ENCODE peak calls at places on chromosomes 16 and 17, in eight cellular contexts. W, L, A, Z, R, N, P and V are unnamed samples.

GRCh38 chr16:889586-889985 is 81.2 kb downstream of the LMF1 start:
- DNase-seq in W (no peak), L (no peak), A (no peak), Z (no peak), R (no peak), N (no peak), P (no peak), V (no peak)

GRCh38 chr17:19508327-19508867 is 25.3 kb upstream of the SLC47A1 start:
- DNase-seq in W (peak; percentile 44), L (no peak), A (no peak), Z (no peak), R (peak; percentile 5), N (no peak), P (no peak), V (no peak)

GRCh38 chr17:58710948-58711552 is 18.6 kb downstream of the RAD51C start:
- DNase-seq in W (peak; percentile 44), L (peak; percentile 21), A (peak; percentile 22), Z (peak; percentile 76), R (peak; percentile 47), N (peak; percentile 41), P (peak; percentile 25), V (no peak)

GRCh38 chr17:14321476-14321949 is 20.6 kb downstream of the HS3ST3B1 start:
- DNase-seq in W (no peak), L (no peak), A (no peak), Z (no peak), R (no peak), N (no peak), P (peak; percentile 66), V (no peak)

GRCh38 chr17:67434061-67434525 is 57.0 kb downstream of the PITPNC1 start:
- DNase-seq in W (no peak), L (peak; percentile 21), A (no peak), Z (no peak), R (no peak), N (peak; percentile 97), P (no peak), V (no peak)

GRCh38 chr17:78766743-78767294 is 15.3 kb downstream of the CYTH1 start:
- DNase-seq in W (no peak), L (no peak), A (no peak), Z (no peak), R (no peak), N (no peak), P (no peak), V (no peak)

GRCh38 chr17:596763-597644 is 117.6 kb downstream of the VPS53 start:
- DNase-seq in W (no peak), L (no peak), A (no peak), Z (peak; percentile 67), R (peak; percentile 86), N (no peak), P (peak; percentile 94), V (no peak)

GRCh38 chr17:76957600-76958464 is 89.6 kb downstream of the MGAT5B start:
- DNase-seq in W (peak; percentile 79), L (no peak), A (no peak), Z (no peak), R (no peak), N (no peak), P (peak; percentile 20), V (no peak)

GRCh38 chr16:57941016-57941656 is 29.8 kb downstream of the CNGB1 start:
- DNase-seq in W (no peak), L (peak; percentile 49), A (no peak), Z (peak; percentile 8), R (peak; percentile 32), N (peak; percentile 11), P (peak; percentile 21), V (no peak)

GRCh38 chr17:20121359-20122235 is 112.4 kb downstream of the SPECC1 start:
- DNase-seq in W (peak; percentile 74), L (peak; percentile 36), A (peak; percentile 22), Z (peak; percentile 65), R (peak; percentile 55), N (peak; percentile 7), P (peak; percentile 26), V (peak; percentile 83)

GRCh38 chr16:66363196-66363777 is 3.2 kb upstream of the CDH5 start:
- DNase-seq in W (no peak), L (no peak), A (no peak), Z (no peak), R (no peak), N (no peak), P (no peak), V (no peak)

GRCh38 chr17:42182927-42183734 is 2.1 kb downstream of the HCRT start:
- DNase-seq in W (no peak), L (no peak), A (peak; percentile 31), Z (peak; percentile 38), R (peak; percentile 45), N (no peak), P (peak; percentile 23), V (no peak)

GRCh38 chr17:1053661-1054360 is 56.9 kb downstream of the TIMM22 start:
- DNase-seq in W (no peak), L (no peak), A (no peak), Z (no peak), R (no peak), N (no peak), P (no peak), V (no peak)

GRCh38 chr17:73976676-73977521 is 226.6 kb upstream of the RPL38 start:
- DNase-seq in W (no peak), L (no peak), A (no peak), Z (no peak), R (no peak), N (no peak), P (peak; percentile 67), V (no peak)

GRCh38 chr17:19726615-19727376 is 10.4 kb upstream of the SLC47A2 start:
- DNase-seq in W (no peak), L (no peak), A (no peak), Z (peak; percentile 38), R (no peak), N (no peak), P (no peak), V (no peak)

GRCh38 chr17:40303009-40303657 is 5.8 kb upstream of the RARA start:
- DNase-seq in W (peak; percentile 71), L (no peak), A (no peak), Z (peak; percentile 85), R (peak; percentile 63), N (peak; percentile 71), P (peak; percentile 44), V (no peak)

GRCh38 chr16:1152123-1152638 is 725 bp upstream of the CACNA1H start:
- DNase-seq in W (peak; percentile 50), L (no peak), A (no peak), Z (no peak), R (no peak), N (no peak), P (no peak), V (no peak)

GRCh38 chr16:78257376-78257728 is 157.9 kb downstream of the WWOX start:
- DNase-seq in W (no peak), L (no peak), A (no peak), Z (peak; percentile 90), R (no peak), N (no peak), P (no peak), V (no peak)

GRCh38 chr17:60327870-60328362 is 64.0 kb downstream of the USP32 start:
- DNase-seq in W (no peak), L (no peak), A (no peak), Z (no peak), R (no peak), N (no peak), P (no peak), V (no peak)

GRCh38 chr16:4373909-4374742 is 2.5 kb downstream of the VASN start:
- DNase-seq in W (no peak), L (peak; percentile 85), A (no peak), Z (peak; percentile 97), R (peak; percentile 60), N (no peak), P (peak; percentile 95), V (no peak)

GRCh38 chr17:45256114-45256966 is 5.6 kb downstream of the SPATA32 start:
- DNase-seq in W (no peak), L (no peak), A (no peak), Z (no peak), R (no peak), N (peak; percentile 36), P (no peak), V (no peak)
- TF ChIP-seq CTCF in W (no peak), L (no peak), A (no peak), Z (no peak), R (peak; percentile 21), N (no peak), P (no peak), V (no peak)

GRCh38 chr17:51764387-51764971 is 394.0 kb downstream of the CA10 start:
- DNase-seq in W (no peak), L (peak; percentile 15), A (peak; percentile 21), Z (peak; percentile 46), R (peak; percentile 68), N (peak; percentile 54), P (peak; percentile 22), V (no peak)
- TF ChIP-seq CTCF in W (peak; percentile 76), L (peak; percentile 31), A (peak; percentile 79), Z (peak; percentile 80), R (peak; percentile 90), N (peak; percentile 92), P (peak; percentile 82), V (peak; percentile 91)

GRCh38 chr16:87468550-87468949 is 24.3 kb downstream of the ZCCHC14 start:
- DNase-seq in W (no peak), L (no peak), A (no peak), Z (no peak), R (no peak), N (no peak), P (no peak), V (no peak)
- TF ChIP-seq CTCF in W (no peak), L (no peak), A (no peak), Z (no peak), R (no peak), N (no peak), P (no peak), V (no peak)

DNA sequence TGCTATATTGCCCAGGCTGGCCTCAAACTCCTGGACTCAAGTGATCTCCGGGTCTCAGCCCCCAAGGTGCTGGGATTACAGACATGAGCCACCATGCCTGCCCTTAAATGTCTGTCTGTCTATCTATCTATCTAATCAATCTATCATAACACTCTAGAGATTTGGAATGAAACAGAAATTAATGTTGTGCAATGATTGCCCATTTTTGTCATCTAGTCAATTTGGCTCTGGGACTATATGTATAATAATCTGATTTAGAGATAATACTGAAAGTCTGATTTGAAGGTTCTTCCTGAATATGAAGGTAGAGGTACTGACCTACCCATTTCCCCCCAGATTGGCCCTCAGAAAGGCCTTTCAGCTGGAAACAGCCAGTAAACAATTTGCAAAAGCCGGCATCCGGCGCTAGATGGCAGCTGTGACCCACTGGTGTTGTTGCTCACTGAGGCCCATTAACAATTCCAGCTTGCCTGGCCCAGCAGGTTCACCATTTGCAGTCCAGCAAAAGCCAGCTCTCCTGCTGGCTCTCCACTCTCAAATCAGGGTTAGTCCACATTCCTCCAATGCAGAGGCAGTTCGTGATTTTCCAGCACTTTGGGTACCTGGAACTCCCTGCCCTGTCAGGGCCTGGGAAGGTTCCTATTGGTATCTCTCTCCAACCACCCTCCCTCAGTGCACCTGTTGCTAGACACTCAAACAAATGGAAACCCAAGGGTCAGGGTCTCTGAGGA is 22.9 kb upstream of the C16orf87 start:
- DNase-seq in W (peak; percentile 84), L (peak; percentile 62), A (no peak), Z (peak; percentile 72), R (peak; percentile 57), N (peak; percentile 73), P (peak; percentile 32), V (peak; percentile 91)
- TF ChIP-seq CTCF in W (peak; percentile 80), L (no peak), A (peak; percentile 84), Z (peak; percentile 85), R (peak; percentile 94), N (peak; percentile 77), P (peak; percentile 84), V (peak; percentile 94)

GRCh38 chr17:81702934-81703746 is at the start of gene MRPL12:
- DNase-seq in W (peak; percentile 91), L (peak; percentile 90), A (peak; percentile 77), Z (peak; percentile 91), R (peak; percentile 80), N (peak; percentile 93), P (peak; percentile 79), V (peak; percentile 95)
- TF ChIP-seq CTCF in W (peak; percentile 36), L (no peak), A (no peak), Z (no peak), R (peak; percentile 30), N (no peak), P (no peak), V (peak; percentile 28)